ENCODE peak calls at places on chromosomes 11 and 22, in ten cellular contexts. One of them, this sample, is unnamed.

GRCh38 chr11:66692871-66693331 is 15.2 kb upstream of the RBM4B start:
- DNase-seq in neural crest cell: no peak
- DNase-seq in HL-60: no peak
- DNase-seq in stimulated activated CD8-positive, alpha-beta memory T cell treated with anti-CD3 and anti-CD28 coated beads, Interleukin-15, amount 100 ng/mL, for 24 hours: no peak
- DNase-seq in LoVo: no peak
- DNase-seq in amniotic stem cell: no peak
- DNase-seq in stimulated activated effector memory CD8-positive, alpha-beta T cell treated with anti-CD3 and anti-CD28 coated beads, Interleukin-12 subunit alpha, Interleukin-12 subunit beta, amount 100 ng/mL, for 72 hours: no peak
- DNase-seq in AG08396: no peak
- DNase-seq in neural progenitor cell: no peak
- DNase-seq in stimulated activated CD4-positive, alpha-beta T cell treated with anti-CD3 and anti-CD28 coated beads, Interleukin-2, amount 100 ng/mL, for 4 hours: no peak
- DNase-seq in this sample: no peak

GRCh38 chr11:128695539-128696221 is 1.8 kb downstream of the FLI1 start:
- DNase-seq in neural crest cell: no peak
- DNase-seq in HL-60: peak; percentile 97
- DNase-seq in stimulated activated CD8-positive, alpha-beta memory T cell treated with anti-CD3 and anti-CD28 coated beads, Interleukin-15, amount 100 ng/mL, for 24 hours: no peak
- DNase-seq in LoVo: no peak
- DNase-seq in amniotic stem cell: no peak
- DNase-seq in stimulated activated effector memory CD8-positive, alpha-beta T cell treated with anti-CD3 and anti-CD28 coated beads, Interleukin-12 subunit alpha, Interleukin-12 subunit beta, amount 100 ng/mL, for 72 hours: no peak
- DNase-seq in AG08396: no peak
- DNase-seq in neural progenitor cell: no peak
- DNase-seq in stimulated activated CD4-positive, alpha-beta T cell treated with anti-CD3 and anti-CD28 coated beads, Interleukin-2, amount 100 ng/mL, for 4 hours: no peak
- DNase-seq in this sample: no peak

GRCh38 chr11:77069336-77069968 is 2.7 kb downstream of the CAPN5 start:
- DNase-seq in neural crest cell: no peak
- DNase-seq in HL-60: no peak
- DNase-seq in stimulated activated CD8-positive, alpha-beta memory T cell treated with anti-CD3 and anti-CD28 coated beads, Interleukin-15, amount 100 ng/mL, for 24 hours: no peak
- DNase-seq in LoVo: no peak
- DNase-seq in amniotic stem cell: no peak
- DNase-seq in stimulated activated effector memory CD8-positive, alpha-beta T cell treated with anti-CD3 and anti-CD28 coated beads, Interleukin-12 subunit alpha, Interleukin-12 subunit beta, amount 100 ng/mL, for 72 hours: no peak
- DNase-seq in AG08396: no peak
- DNase-seq in neural progenitor cell: no peak
- DNase-seq in stimulated activated CD4-positive, alpha-beta T cell treated with anti-CD3 and anti-CD28 coated beads, Interleukin-2, amount 100 ng/mL, for 4 hours: no peak
- DNase-seq in this sample: no peak

GRCh38 chr11:12281571-12282478 is 95.5 kb upstream of the PARVA start:
- DNase-seq in neural crest cell: peak; percentile 91
- DNase-seq in HL-60: peak; percentile 74
- DNase-seq in stimulated activated CD8-positive, alpha-beta memory T cell treated with anti-CD3 and anti-CD28 coated beads, Interleukin-15, amount 100 ng/mL, for 24 hours: peak; percentile 50
- DNase-seq in LoVo: peak; percentile 78
- DNase-seq in amniotic stem cell: peak; percentile 59
- DNase-seq in stimulated activated effector memory CD8-positive, alpha-beta T cell treated with anti-CD3 and anti-CD28 coated beads, Interleukin-12 subunit alpha, Interleukin-12 subunit beta, amount 100 ng/mL, for 72 hours: peak; percentile 68
- DNase-seq in AG08396: peak; percentile 84
- DNase-seq in neural progenitor cell: peak; percentile 84
- DNase-seq in stimulated activated CD4-positive, alpha-beta T cell treated with anti-CD3 and anti-CD28 coated beads, Interleukin-2, amount 100 ng/mL, for 4 hours: peak; percentile 59
- DNase-seq in this sample: peak; percentile 81

GRCh38 chr11:66326261-66327111 is 9.6 kb upstream of the CD248 start:
- DNase-seq in neural crest cell: no peak
- DNase-seq in HL-60: no peak
- DNase-seq in stimulated activated CD8-positive, alpha-beta memory T cell treated with anti-CD3 and anti-CD28 coated beads, Interleukin-15, amount 100 ng/mL, for 24 hours: no peak
- DNase-seq in LoVo: no peak
- DNase-seq in amniotic stem cell: no peak
- DNase-seq in stimulated activated effector memory CD8-positive, alpha-beta T cell treated with anti-CD3 and anti-CD28 coated beads, Interleukin-12 subunit alpha, Interleukin-12 subunit beta, amount 100 ng/mL, for 72 hours: no peak
- DNase-seq in AG08396: peak; percentile 61
- DNase-seq in neural progenitor cell: no peak
- DNase-seq in stimulated activated CD4-positive, alpha-beta T cell treated with anti-CD3 and anti-CD28 coated beads, Interleukin-2, amount 100 ng/mL, for 4 hours: no peak
- DNase-seq in this sample: peak; percentile 85

GRCh38 chr11:64347171-64347867 is 7.3 kb downstream of the CCDC88B start:
- DNase-seq in neural crest cell: no peak
- DNase-seq in HL-60: peak; percentile 70
- DNase-seq in stimulated activated CD8-positive, alpha-beta memory T cell treated with anti-CD3 and anti-CD28 coated beads, Interleukin-15, amount 100 ng/mL, for 24 hours: no peak
- DNase-seq in LoVo: no peak
- DNase-seq in amniotic stem cell: no peak
- DNase-seq in stimulated activated effector memory CD8-positive, alpha-beta T cell treated with anti-CD3 and anti-CD28 coated beads, Interleukin-12 subunit alpha, Interleukin-12 subunit beta, amount 100 ng/mL, for 72 hours: no peak
- DNase-seq in AG08396: no peak
- DNase-seq in neural progenitor cell: no peak
- DNase-seq in stimulated activated CD4-positive, alpha-beta T cell treated with anti-CD3 and anti-CD28 coated beads, Interleukin-2, amount 100 ng/mL, for 4 hours: no peak
- DNase-seq in this sample: no peak

GRCh38 chr11:60987577-60988277 is 16.2 kb downstream of the CD6 start:
- DNase-seq in neural crest cell: no peak
- DNase-seq in HL-60: no peak
- DNase-seq in stimulated activated CD8-positive, alpha-beta memory T cell treated with anti-CD3 and anti-CD28 coated beads, Interleukin-15, amount 100 ng/mL, for 24 hours: no peak
- DNase-seq in LoVo: no peak
- DNase-seq in amniotic stem cell: no peak
- DNase-seq in stimulated activated effector memory CD8-positive, alpha-beta T cell treated with anti-CD3 and anti-CD28 coated beads, Interleukin-12 subunit alpha, Interleukin-12 subunit beta, amount 100 ng/mL, for 72 hours: no peak
- DNase-seq in AG08396: no peak
- DNase-seq in neural progenitor cell: no peak
- DNase-seq in stimulated activated CD4-positive, alpha-beta T cell treated with anti-CD3 and anti-CD28 coated beads, Interleukin-2, amount 100 ng/mL, for 4 hours: peak; percentile 49
- DNase-seq in this sample: no peak

GRCh38 chr22:50119768-50120251 is 30.0 kb downstream of the MOV10L1 start:
- DNase-seq in neural crest cell: no peak
- DNase-seq in HL-60: no peak
- DNase-seq in stimulated activated CD8-positive, alpha-beta memory T cell treated with anti-CD3 and anti-CD28 coated beads, Interleukin-15, amount 100 ng/mL, for 24 hours: no peak
- DNase-seq in LoVo: no peak
- DNase-seq in amniotic stem cell: no peak
- DNase-seq in stimulated activated effector memory CD8-positive, alpha-beta T cell treated with anti-CD3 and anti-CD28 coated beads, Interleukin-12 subunit alpha, Interleukin-12 subunit beta, amount 100 ng/mL, for 72 hours: no peak
- DNase-seq in AG08396: no peak
- DNase-seq in neural progenitor cell: no peak
- DNase-seq in stimulated activated CD4-positive, alpha-beta T cell treated with anti-CD3 and anti-CD28 coated beads, Interleukin-2, amount 100 ng/mL, for 4 hours: no peak
- DNase-seq in this sample: no peak

GRCh38 chr11:12094872-12095800 is 15.3 kb upstream of the MICAL2 start:
- DNase-seq in neural crest cell: no peak
- DNase-seq in HL-60: no peak
- DNase-seq in stimulated activated CD8-positive, alpha-beta memory T cell treated with anti-CD3 and anti-CD28 coated beads, Interleukin-15, amount 100 ng/mL, for 24 hours: no peak
- DNase-seq in LoVo: no peak
- DNase-seq in amniotic stem cell: no peak
- DNase-seq in stimulated activated effector memory CD8-positive, alpha-beta T cell treated with anti-CD3 and anti-CD28 coated beads, Interleukin-12 subunit alpha, Interleukin-12 subunit beta, amount 100 ng/mL, for 72 hours: no peak
- DNase-seq in AG08396: no peak
- DNase-seq in neural progenitor cell: no peak
- DNase-seq in stimulated activated CD4-positive, alpha-beta T cell treated with anti-CD3 and anti-CD28 coated beads, Interleukin-2, amount 100 ng/mL, for 4 hours: no peak
- DNase-seq in this sample: no peak

GRCh38 chr11:131195801-131196517 is 174.5 kb upstream of the NTM start:
- DNase-seq in neural crest cell: no peak
- DNase-seq in HL-60: no peak
- DNase-seq in stimulated activated CD8-positive, alpha-beta memory T cell treated with anti-CD3 and anti-CD28 coated beads, Interleukin-15, amount 100 ng/mL, for 24 hours: no peak
- DNase-seq in LoVo: peak; percentile 42
- DNase-seq in amniotic stem cell: no peak
- DNase-seq in stimulated activated effector memory CD8-positive, alpha-beta T cell treated with anti-CD3 and anti-CD28 coated beads, Interleukin-12 subunit alpha, Interleukin-12 subunit beta, amount 100 ng/mL, for 72 hours: no peak
- DNase-seq in AG08396: peak; percentile 45
- DNase-seq in neural progenitor cell: no peak
- DNase-seq in stimulated activated CD4-positive, alpha-beta T cell treated with anti-CD3 and anti-CD28 coated beads, Interleukin-2, amount 100 ng/mL, for 4 hours: no peak
- DNase-seq in this sample: peak; percentile 59

GRCh38 chr11:13964771-13965074 is 2.2 kb downstream of the SPON1 start:
- DNase-seq in neural crest cell: no peak
- DNase-seq in HL-60: no peak
- DNase-seq in stimulated activated CD8-positive, alpha-beta memory T cell treated with anti-CD3 and anti-CD28 coated beads, Interleukin-15, amount 100 ng/mL, for 24 hours: no peak
- DNase-seq in LoVo: no peak
- DNase-seq in amniotic stem cell: no peak
- DNase-seq in stimulated activated effector memory CD8-positive, alpha-beta T cell treated with anti-CD3 and anti-CD28 coated beads, Interleukin-12 subunit alpha, Interleukin-12 subunit beta, amount 100 ng/mL, for 72 hours: no peak
- DNase-seq in AG08396: no peak
- DNase-seq in neural progenitor cell: no peak
- DNase-seq in stimulated activated CD4-positive, alpha-beta T cell treated with anti-CD3 and anti-CD28 coated beads, Interleukin-2, amount 100 ng/mL, for 4 hours: no peak
- DNase-seq in this sample: no peak

GRCh38 chr22:31079095-31079642 is 1.9 kb upstream of the SMTN start:
- DNase-seq in neural crest cell: no peak
- DNase-seq in HL-60: no peak
- DNase-seq in stimulated activated CD8-positive, alpha-beta memory T cell treated with anti-CD3 and anti-CD28 coated beads, Interleukin-15, amount 100 ng/mL, for 24 hours: no peak
- DNase-seq in LoVo: no peak
- DNase-seq in amniotic stem cell: no peak
- DNase-seq in stimulated activated effector memory CD8-positive, alpha-beta T cell treated with anti-CD3 and anti-CD28 coated beads, Interleukin-12 subunit alpha, Interleukin-12 subunit beta, amount 100 ng/mL, for 72 hours: no peak
- DNase-seq in AG08396: no peak
- DNase-seq in neural progenitor cell: no peak
- DNase-seq in stimulated activated CD4-positive, alpha-beta T cell treated with anti-CD3 and anti-CD28 coated beads, Interleukin-2, amount 100 ng/mL, for 4 hours: no peak
- DNase-seq in this sample: no peak

GRCh38 chr22:20526628-20527355 is 19.4 kb downstream of the MED15 start:
- DNase-seq in neural crest cell: no peak
- DNase-seq in HL-60: no peak
- DNase-seq in stimulated activated CD8-positive, alpha-beta memory T cell treated with anti-CD3 and anti-CD28 coated beads, Interleukin-15, amount 100 ng/mL, for 24 hours: no peak
- DNase-seq in LoVo: no peak
- DNase-seq in amniotic stem cell: peak; percentile 42
- DNase-seq in stimulated activated effector memory CD8-positive, alpha-beta T cell treated with anti-CD3 and anti-CD28 coated beads, Interleukin-12 subunit alpha, Interleukin-12 subunit beta, amount 100 ng/mL, for 72 hours: no peak
- DNase-seq in AG08396: peak; percentile 43
- DNase-seq in neural progenitor cell: no peak
- DNase-seq in stimulated activated CD4-positive, alpha-beta T cell treated with anti-CD3 and anti-CD28 coated beads, Interleukin-2, amount 100 ng/mL, for 4 hours: no peak
- DNase-seq in this sample: no peak

GRCh38 chr22:47213571-47214230 is 451.3 kb downstream of the TBC1D22A start:
- DNase-seq in neural crest cell: no peak
- DNase-seq in HL-60: peak; percentile 46
- DNase-seq in stimulated activated CD8-positive, alpha-beta memory T cell treated with anti-CD3 and anti-CD28 coated beads, Interleukin-15, amount 100 ng/mL, for 24 hours: peak; percentile 9
- DNase-seq in LoVo: peak; percentile 9
- DNase-seq in amniotic stem cell: no peak
- DNase-seq in stimulated activated effector memory CD8-positive, alpha-beta T cell treated with anti-CD3 and anti-CD28 coated beads, Interleukin-12 subunit alpha, Interleukin-12 subunit beta, amount 100 ng/mL, for 72 hours: peak; percentile 42
- DNase-seq in AG08396: no peak
- DNase-seq in neural progenitor cell: peak; percentile 15
- DNase-seq in stimulated activated CD4-positive, alpha-beta T cell treated with anti-CD3 and anti-CD28 coated beads, Interleukin-2, amount 100 ng/mL, for 4 hours: no peak
- DNase-seq in this sample: no peak

GRCh38 chr22:41367680-41368542 is 13.8 kb upstream of the TEF start:
- DNase-seq in neural crest cell: no peak
- DNase-seq in HL-60: no peak
- DNase-seq in stimulated activated CD8-positive, alpha-beta memory T cell treated with anti-CD3 and anti-CD28 coated beads, Interleukin-15, amount 100 ng/mL, for 24 hours: no peak
- DNase-seq in LoVo: no peak
- DNase-seq in amniotic stem cell: peak; percentile 4
- DNase-seq in stimulated activated effector memory CD8-positive, alpha-beta T cell treated with anti-CD3 and anti-CD28 coated beads, Interleukin-12 subunit alpha, Interleukin-12 subunit beta, amount 100 ng/mL, for 72 hours: no peak
- DNase-seq in AG08396: peak; percentile 60
- DNase-seq in neural progenitor cell: peak; percentile 51
- DNase-seq in stimulated activated CD4-positive, alpha-beta T cell treated with anti-CD3 and anti-CD28 coated beads, Interleukin-2, amount 100 ng/mL, for 4 hours: no peak
- DNase-seq in this sample: peak; percentile 59

GRCh38 chr11:128738942-128739341 is 45.1 kb downstream of the FLI1 start:
- DNase-seq in neural crest cell: no peak
- DNase-seq in HL-60: peak; percentile 88
- DNase-seq in stimulated activated CD8-positive, alpha-beta memory T cell treated with anti-CD3 and anti-CD28 coated beads, Interleukin-15, amount 100 ng/mL, for 24 hours: no peak
- DNase-seq in LoVo: no peak
- DNase-seq in amniotic stem cell: no peak
- DNase-seq in stimulated activated effector memory CD8-positive, alpha-beta T cell treated with anti-CD3 and anti-CD28 coated beads, Interleukin-12 subunit alpha, Interleukin-12 subunit beta, amount 100 ng/mL, for 72 hours: no peak
- DNase-seq in AG08396: no peak
- DNase-seq in neural progenitor cell: no peak
- DNase-seq in stimulated activated CD4-positive, alpha-beta T cell treated with anti-CD3 and anti-CD28 coated beads, Interleukin-2, amount 100 ng/mL, for 4 hours: no peak
- DNase-seq in this sample: no peak

GRCh38 chr11:118148877-118149276 is 3.7 kb downstream of the SCN4B start:
- DNase-seq in neural crest cell: no peak
- DNase-seq in HL-60: no peak
- DNase-seq in stimulated activated CD8-positive, alpha-beta memory T cell treated with anti-CD3 and anti-CD28 coated beads, Interleukin-15, amount 100 ng/mL, for 24 hours: no peak
- DNase-seq in LoVo: no peak
- DNase-seq in amniotic stem cell: no peak
- DNase-seq in stimulated activated effector memory CD8-positive, alpha-beta T cell treated with anti-CD3 and anti-CD28 coated beads, Interleukin-12 subunit alpha, Interleukin-12 subunit beta, amount 100 ng/mL, for 72 hours: no peak
- DNase-seq in AG08396: peak; percentile 39
- DNase-seq in neural progenitor cell: no peak
- DNase-seq in stimulated activated CD4-positive, alpha-beta T cell treated with anti-CD3 and anti-CD28 coated beads, Interleukin-2, amount 100 ng/mL, for 4 hours: no peak
- DNase-seq in this sample: no peak

GRCh38 chr11:83319346-83319745 is 33.2 kb upstream of the CCDC90B start:
- DNase-seq in neural crest cell: no peak
- DNase-seq in HL-60: no peak
- DNase-seq in stimulated activated CD8-positive, alpha-beta memory T cell treated with anti-CD3 and anti-CD28 coated beads, Interleukin-15, amount 100 ng/mL, for 24 hours: no peak
- DNase-seq in LoVo: no peak
- DNase-seq in amniotic stem cell: no peak
- DNase-seq in stimulated activated effector memory CD8-positive, alpha-beta T cell treated with anti-CD3 and anti-CD28 coated beads, Interleukin-12 subunit alpha, Interleukin-12 subunit beta, amount 100 ng/mL, for 72 hours: no peak
- DNase-seq in AG08396: no peak
- DNase-seq in neural progenitor cell: no peak
- DNase-seq in stimulated activated CD4-positive, alpha-beta T cell treated with anti-CD3 and anti-CD28 coated beads, Interleukin-2, amount 100 ng/mL, for 4 hours: no peak
- DNase-seq in this sample: no peak

GRCh38 chr11:6703247-6704063 is 20.3 kb upstream of the MRPL17 start:
- DNase-seq in neural crest cell: peak; percentile 30
- DNase-seq in HL-60: peak; percentile 89
- DNase-seq in stimulated activated CD8-positive, alpha-beta memory T cell treated with anti-CD3 and anti-CD28 coated beads, Interleukin-15, amount 100 ng/mL, for 24 hours: no peak
- DNase-seq in LoVo: peak; percentile 61
- DNase-seq in amniotic stem cell: peak; percentile 65
- DNase-seq in stimulated activated effector memory CD8-positive, alpha-beta T cell treated with anti-CD3 and anti-CD28 coated beads, Interleukin-12 subunit alpha, Interleukin-12 subunit beta, amount 100 ng/mL, for 72 hours: no peak
- DNase-seq in AG08396: peak; percentile 68
- DNase-seq in neural progenitor cell: peak; percentile 67
- DNase-seq in stimulated activated CD4-positive, alpha-beta T cell treated with anti-CD3 and anti-CD28 coated beads, Interleukin-2, amount 100 ng/mL, for 4 hours: peak; percentile 15
- DNase-seq in this sample: no peak

GRCh38 chr22:30879398-30879797 is 89.2 kb downstream of the MORC2 start:
- DNase-seq in neural crest cell: no peak
- DNase-seq in HL-60: no peak
- DNase-seq in stimulated activated CD8-positive, alpha-beta memory T cell treated with anti-CD3 and anti-CD28 coated beads, Interleukin-15, amount 100 ng/mL, for 24 hours: no peak
- DNase-seq in LoVo: no peak
- DNase-seq in amniotic stem cell: no peak
- DNase-seq in stimulated activated effector memory CD8-positive, alpha-beta T cell treated with anti-CD3 and anti-CD28 coated beads, Interleukin-12 subunit alpha, Interleukin-12 subunit beta, amount 100 ng/mL, for 72 hours: no peak
- DNase-seq in AG08396: no peak
- DNase-seq in neural progenitor cell: no peak
- DNase-seq in stimulated activated CD4-positive, alpha-beta T cell treated with anti-CD3 and anti-CD28 coated beads, Interleukin-2, amount 100 ng/mL, for 4 hours: no peak
- DNase-seq in this sample: no peak

GRCh38 chr11:2807276-2807681 is 78.3 kb downstream of the CDKN1C start:
- DNase-seq in neural crest cell: no peak
- DNase-seq in HL-60: no peak
- DNase-seq in stimulated activated CD8-positive, alpha-beta memory T cell treated with anti-CD3 and anti-CD28 coated beads, Interleukin-15, amount 100 ng/mL, for 24 hours: no peak
- DNase-seq in LoVo: no peak
- DNase-seq in amniotic stem cell: no peak
- DNase-seq in stimulated activated effector memory CD8-positive, alpha-beta T cell treated with anti-CD3 and anti-CD28 coated beads, Interleukin-12 subunit alpha, Interleukin-12 subunit beta, amount 100 ng/mL, for 72 hours: no peak
- DNase-seq in AG08396: peak; percentile 56
- DNase-seq in neural progenitor cell: no peak
- DNase-seq in stimulated activated CD4-positive, alpha-beta T cell treated with anti-CD3 and anti-CD28 coated beads, Interleukin-2, amount 100 ng/mL, for 4 hours: no peak
- DNase-seq in this sample: peak; percentile 62

GRCh38 chr22:37832022-37832857 is 9.1 kb downstream of the GALR3 start:
- DNase-seq in neural crest cell: no peak
- DNase-seq in HL-60: no peak
- DNase-seq in stimulated activated CD8-positive, alpha-beta memory T cell treated with anti-CD3 and anti-CD28 coated beads, Interleukin-15, amount 100 ng/mL, for 24 hours: no peak
- DNase-seq in LoVo: no peak
- DNase-seq in amniotic stem cell: no peak
- DNase-seq in stimulated activated effector memory CD8-positive, alpha-beta T cell treated with anti-CD3 and anti-CD28 coated beads, Interleukin-12 subunit alpha, Interleukin-12 subunit beta, amount 100 ng/mL, for 72 hours: no peak
- DNase-seq in AG08396: no peak
- DNase-seq in neural progenitor cell: no peak
- DNase-seq in stimulated activated CD4-positive, alpha-beta T cell treated with anti-CD3 and anti-CD28 coated beads, Interleukin-2, amount 100 ng/mL, for 4 hours: no peak
- DNase-seq in this sample: no peak

GRCh38 chr22:25061605-25062377 is 109.3 kb downstream of the KIAA1671 start:
- DNase-seq in neural crest cell: no peak
- DNase-seq in HL-60: no peak
- DNase-seq in stimulated activated CD8-positive, alpha-beta memory T cell treated with anti-CD3 and anti-CD28 coated beads, Interleukin-15, amount 100 ng/mL, for 24 hours: no peak
- DNase-seq in LoVo: no peak
- DNase-seq in amniotic stem cell: no peak
- DNase-seq in stimulated activated effector memory CD8-positive, alpha-beta T cell treated with anti-CD3 and anti-CD28 coated beads, Interleukin-12 subunit alpha, Interleukin-12 subunit beta, amount 100 ng/mL, for 72 hours: no peak
- DNase-seq in AG08396: no peak
- DNase-seq in neural progenitor cell: no peak
- DNase-seq in stimulated activated CD4-positive, alpha-beta T cell treated with anti-CD3 and anti-CD28 coated beads, Interleukin-2, amount 100 ng/mL, for 4 hours: no peak
- DNase-seq in this sample: no peak

GRCh38 chr11:26439854-26440253 is 107.9 kb downstream of the ANO3 start:
- DNase-seq in neural crest cell: no peak
- DNase-seq in HL-60: no peak
- DNase-seq in stimulated activated CD8-positive, alpha-beta memory T cell treated with anti-CD3 and anti-CD28 coated beads, Interleukin-15, amount 100 ng/mL, for 24 hours: no peak
- DNase-seq in LoVo: no peak
- DNase-seq in amniotic stem cell: no peak
- DNase-seq in stimulated activated effector memory CD8-positive, alpha-beta T cell treated with anti-CD3 and anti-CD28 coated beads, Interleukin-12 subunit alpha, Interleukin-12 subunit beta, amount 100 ng/mL, for 72 hours: no peak
- DNase-seq in AG08396: no peak
- DNase-seq in neural progenitor cell: no peak
- DNase-seq in stimulated activated CD4-positive, alpha-beta T cell treated with anti-CD3 and anti-CD28 coated beads, Interleukin-2, amount 100 ng/mL, for 4 hours: no peak
- DNase-seq in this sample: no peak

GRCh38 chr22:47207846-47208554 is 445.6 kb downstream of the TBC1D22A start:
- DNase-seq in neural crest cell: no peak
- DNase-seq in HL-60: no peak
- DNase-seq in stimulated activated CD8-positive, alpha-beta memory T cell treated with anti-CD3 and anti-CD28 coated beads, Interleukin-15, amount 100 ng/mL, for 24 hours: no peak
- DNase-seq in LoVo: no peak
- DNase-seq in amniotic stem cell: no peak
- DNase-seq in stimulated activated effector memory CD8-positive, alpha-beta T cell treated with anti-CD3 and anti-CD28 coated beads, Interleukin-12 subunit alpha, Interleukin-12 subunit beta, amount 100 ng/mL, for 72 hours: no peak
- DNase-seq in AG08396: no peak
- DNase-seq in neural progenitor cell: no peak
- DNase-seq in stimulated activated CD4-positive, alpha-beta T cell treated with anti-CD3 and anti-CD28 coated beads, Interleukin-2, amount 100 ng/mL, for 4 hours: no peak
- DNase-seq in this sample: no peak

GRCh38 chr11:62452261-62452660 is 33.4 kb downstream of the SCGB1A1 start:
- DNase-seq in neural crest cell: no peak
- DNase-seq in HL-60: no peak
- DNase-seq in stimulated activated CD8-positive, alpha-beta memory T cell treated with anti-CD3 and anti-CD28 coated beads, Interleukin-15, amount 100 ng/mL, for 24 hours: no peak
- DNase-seq in LoVo: no peak
- DNase-seq in amniotic stem cell: no peak
- DNase-seq in stimulated activated effector memory CD8-positive, alpha-beta T cell treated with anti-CD3 and anti-CD28 coated beads, Interleukin-12 subunit alpha, Interleukin-12 subunit beta, amount 100 ng/mL, for 72 hours: no peak
- DNase-seq in AG08396: no peak
- DNase-seq in neural progenitor cell: no peak
- DNase-seq in stimulated activated CD4-positive, alpha-beta T cell treated with anti-CD3 and anti-CD28 coated beads, Interleukin-2, amount 100 ng/mL, for 4 hours: no peak
- DNase-seq in this sample: no peak

GRCh38 chr11:11499300-11499699 is 122.5 kb downstream of the GALNT18 start:
- DNase-seq in neural crest cell: no peak
- DNase-seq in HL-60: no peak
- DNase-seq in stimulated activated CD8-positive, alpha-beta memory T cell treated with anti-CD3 and anti-CD28 coated beads, Interleukin-15, amount 100 ng/mL, for 24 hours: no peak
- DNase-seq in LoVo: no peak
- DNase-seq in amniotic stem cell: no peak
- DNase-seq in stimulated activated effector memory CD8-positive, alpha-beta T cell treated with anti-CD3 and anti-CD28 coated beads, Interleukin-12 subunit alpha, Interleukin-12 subunit beta, amount 100 ng/mL, for 72 hours: no peak
- DNase-seq in AG08396: no peak
- DNase-seq in neural progenitor cell: no peak
- DNase-seq in stimulated activated CD4-positive, alpha-beta T cell treated with anti-CD3 and anti-CD28 coated beads, Interleukin-2, amount 100 ng/mL, for 4 hours: no peak
- DNase-seq in this sample: no peak

GRCh38 chr11:7969756-7970646 is 4.8 kb upstream of the NLRP10 start:
- DNase-seq in neural crest cell: no peak
- DNase-seq in HL-60: no peak
- DNase-seq in stimulated activated CD8-positive, alpha-beta memory T cell treated with anti-CD3 and anti-CD28 coated beads, Interleukin-15, amount 100 ng/mL, for 24 hours: no peak
- DNase-seq in LoVo: no peak
- DNase-seq in amniotic stem cell: no peak
- DNase-seq in stimulated activated effector memory CD8-positive, alpha-beta T cell treated with anti-CD3 and anti-CD28 coated beads, Interleukin-12 subunit alpha, Interleukin-12 subunit beta, amount 100 ng/mL, for 72 hours: no peak
- DNase-seq in AG08396: no peak
- DNase-seq in neural progenitor cell: no peak
- DNase-seq in stimulated activated CD4-positive, alpha-beta T cell treated with anti-CD3 and anti-CD28 coated beads, Interleukin-2, amount 100 ng/mL, for 4 hours: no peak
- DNase-seq in this sample: no peak

This sample was measured in heart left ventricle.